ENCODE peak calls at places on chromosomes 11 and 22, in four cellular contexts. T is smooth muscle cell of the brain vasculature, L is left cardiac atrium, F is HFFc6. W is an unnamed sample.

GRCh38 chr11:19200410-19201201 is 1.2 kb downstream of the CSRP3 start:
- DNase-seq in L (no peak), T (no peak), F (peak; percentile 63), W (no peak)

GRCh38 chr11:46593550-46594382 is at the start of gene AMBRA1:
- DNase-seq in F (peak; percentile 88), L (peak; percentile 85), T (peak; percentile 79), W (peak; percentile 51)

GRCh38 chr22:46613606-46613997 is 6.6 kb upstream of the GRAMD4 start:
- DNase-seq in F (no peak), L (peak; percentile 66), T (no peak), W (no peak)

GRCh38 chr11:78742430-78742829 is 167.8 kb upstream of the NARS2 start:
- DNase-seq in L (peak; percentile 55), F (no peak), T (no peak), W (peak; percentile 90)

GRCh38 chr11:1041471-1041870 is 5.0 kb upstream of the MUC6 start:
- DNase-seq in L (peak; percentile 17), T (no peak), F (no peak), W (no peak)

GRCh38 chr22:50016308-50016987 is 3.9 kb upstream of the IL17REL start:
- DNase-seq in F (no peak), L (no peak), T (no peak), W (no peak)

GRCh38 chr11:762421-763072 is 14.7 kb downstream of the GATD1 start:
- DNase-seq in F (peak; percentile 94), L (no peak), T (no peak), W (peak; percentile 30)

GRCh38 chr11:65863889-65864757 is 3.9 kb downstream of the MUS81 start:
- DNase-seq in F (no peak), L (no peak), T (no peak), W (no peak)

GRCh38 chr11:47248664-47249377 is at the start of gene ACP2:
- DNase-seq in F (peak; percentile 83), L (peak; percentile 91), T (no peak), W (peak; percentile 33)

GRCh38 chr11:30046211-30046945 is 29.5 kb upstream of the KCNA4 start:
- DNase-seq in F (no peak), T (no peak), L (no peak), W (no peak)

GRCh38 chr22:37228106-37229011 is 15.7 kb downstream of the RAC2 start:
- DNase-seq in F (no peak), T (no peak), L (no peak), W (no peak)

GRCh38 chr11:110345756-110346155 is 49.3 kb upstream of the RDX start:
- DNase-seq in T (no peak), L (no peak), F (no peak), W (no peak)